ENCODE peak calls at places on chromosomes 4 and X, in seven cellular contexts. Q, X, R, V, C, I and D are unnamed samples.

GRCh38 chrX:37815366-37815765 is 32.0 kb downstream of the DYNLT3 start:
- DNase-seq in Q (no peak), X (no peak), R (no peak), C (no peak), V (no peak), I (no peak), D (no peak)

GRCh38 chr4:72714482-72715279 is 145.7 kb upstream of the ADAMTS3 start:
- DNase-seq in Q (no peak), C (no peak), X (no peak), I (no peak), R (no peak), V (no peak), D (no peak)

GRCh38 chr4:41750158-41750623 is 1.7 kb upstream of the PHOX2B start:
- DNase-seq in I (no peak), C (no peak), X (no peak), R (no peak), Q (no peak), V (no peak), D (no peak)

GRCh38 chr4:42452823-42453222 is 55.5 kb downstream of the SHISA3 start:
- DNase-seq in I (no peak), V (no peak), X (no peak), C (no peak), Q (no peak), R (no peak), D (no peak)

GRCh38 chr4:173024203-173024602 is 144.4 kb upstream of the GALNT7 start:
- DNase-seq in R (peak), V (no peak), I (no peak), X (no peak), C (no peak), Q (no peak), D (no peak)

GRCh38 chrX:47501226-47502071 is 18.4 kb upstream of the ZNF41 start:
- DNase-seq in X (no peak), V (no peak), Q (no peak), I (no peak), R (peak), C (no peak), D (peak)

GRCh38 chrX:20382518-20383291 is 116.0 kb upstream of the RPS6KA3 start:
- DNase-seq in Q (peak), X (no peak), V (no peak), I (peak), C (no peak), R (peak), D (peak)

GRCh38 chrX:114162068-114162735 is 421.7 kb upstream of the HTR2C start:
- DNase-seq in X (no peak), I (no peak), V (no peak), C (peak), Q (no peak), R (no peak), D (no peak)

GRCh38 chrX:5526191-5526590 is 702.5 kb downstream of the NLGN4X start:
- DNase-seq in R (no peak), V (no peak), I (no peak), X (no peak), Q (no peak), C (no peak), D (no peak)

GRCh38 chr4:163492951-163493504 is 1.5 kb upstream of the TMA16 start:
- DNase-seq in C (no peak), R (peak), I (no peak), Q (no peak), X (no peak), V (peak), D (peak)

GRCh38 chr4:110197421-110198398 is 705 bp downstream of the ELOVL6 start:
- DNase-seq in X (peak), V (peak), R (peak), Q (peak), I (peak), C (peak), D (peak)

GRCh38 chrX:48589482-48590162 is 7.7 kb upstream of the WDR13 start:
- DNase-seq in X (no peak), V (no peak), I (peak), Q (no peak), C (no peak), R (no peak), D (no peak)

GRCh38 chrX:120795301-120795700 is 80.4 kb downstream of the CT47B1 start:
- DNase-seq in Q (no peak), C (no peak), I (no peak), V (no peak), X (no peak), R (no peak), D (no peak)

GRCh38 chrX:124842205-124842604 is 477.5 kb upstream of the TEX13C start:
- DNase-seq in I (no peak), C (no peak), Q (no peak), R (no peak), X (no peak), V (no peak), D (no peak)

GRCh38 chrX:134548257-134548732 is 88.3 kb downstream of the HPRT1 start:
- DNase-seq in V (peak), Q (no peak), I (no peak), X (no peak), C (no peak), R (peak), D (no peak)

GRCh38 chr4:79467246-79467932 is 59.4 kb upstream of the GK2 start:
- DNase-seq in V (no peak), I (peak), X (no peak), R (peak), C (no peak), Q (no peak), D (no peak)

GRCh38 chr4:15400911-15401671 is 26.7 kb upstream of the C1QTNF7 start:
- DNase-seq in R (peak), X (peak), I (no peak), V (peak), Q (peak), C (no peak), D (peak)

GRCh38 chrX:129478516-129478915 is 44.8 kb downstream of the SMARCA1 start:
- DNase-seq in X (no peak), Q (no peak), V (no peak), C (no peak), R (peak), I (no peak), D (peak)

GRCh38 chrX:16436348-16437188 is 213.4 kb upstream of the S100G start:
- DNase-seq in C (no peak), V (peak), R (peak), I (peak), Q (peak), X (peak), D (peak)

GRCh38 chr4:139453041-139453370 is 915 bp upstream of the RAB33B start:
- DNase-seq in Q (peak), R (peak), C (peak), V (no peak), I (peak), X (peak), D (no peak)

GRCh38 chr4:4719446-4719845 is 140.0 kb upstream of the MSX1 start:
- DNase-seq in V (no peak), C (no peak), I (no peak), X (no peak), Q (no peak), R (no peak), D (no peak)